ENCODE peak calls at places on chromosome 6, in six cellular contexts. One of them, this sample, is unnamed. For H3K27me3, the result is how much of the 10 kb centered on the place peaks cover.

GRCh38 chr6:70210462-70210861 is 92.4 kb downstream of the COL9A1 start:
- DNase-seq in body of pancreas: no peak
- DNase-seq in brain microvascular endothelial cell: no peak
- DNase-seq in right atrium auricular region: no peak
- DNase-seq in CD4-positive, alpha-beta memory T cell: no peak
- DNase-seq in SJCRH30: no peak
- DNase-seq in this sample: no peak

GRCh38 chr6:169896826-169897456 is 145.5 kb downstream of the ERMARD start:
- DNase-seq in SJCRH30: no peak
- DNase-seq in right atrium auricular region: peak
- DNase-seq in body of pancreas: no peak
- DNase-seq in brain microvascular endothelial cell: no peak
- DNase-seq in CD4-positive, alpha-beta memory T cell: no peak
- DNase-seq in this sample: no peak

GRCh38 chr6:40661726-40662125 is 74.6 kb upstream of the LRFN2 start:
- DNase-seq in brain microvascular endothelial cell: no peak
- DNase-seq in right atrium auricular region: no peak
- DNase-seq in SJCRH30: peak
- DNase-seq in body of pancreas: no peak
- DNase-seq in CD4-positive, alpha-beta memory T cell: no peak
- DNase-seq in this sample: no peak

GRCh38 chr6:1908784-1909183 is 299.1 kb downstream of the FOXC1 start:
- DNase-seq in brain microvascular endothelial cell: no peak
- DNase-seq in CD4-positive, alpha-beta memory T cell: no peak
- DNase-seq in SJCRH30: no peak
- DNase-seq in right atrium auricular region: no peak
- DNase-seq in body of pancreas: no peak
- DNase-seq in this sample: no peak

GRCh38 chr6:7953753-7954152 is 43.2 kb upstream of the TXNDC5 start:
- DNase-seq in CD4-positive, alpha-beta memory T cell: no peak
- DNase-seq in body of pancreas: no peak
- DNase-seq in brain microvascular endothelial cell: no peak
- DNase-seq in right atrium auricular region: no peak
- DNase-seq in SJCRH30: no peak
- DNase-seq in this sample: no peak

GRCh38 chr6:137689377-137689776 is 177.7 kb upstream of the TNFAIP3 start:
- DNase-seq in CD4-positive, alpha-beta memory T cell: no peak
- DNase-seq in brain microvascular endothelial cell: no peak
- DNase-seq in SJCRH30: no peak
- DNase-seq in body of pancreas: no peak
- DNase-seq in right atrium auricular region: no peak
- DNase-seq in this sample: no peak

GRCh38 chr6:79047072-79047471 is 31.0 kb downstream of the PHIP start:
- DNase-seq in CD4-positive, alpha-beta memory T cell: no peak
- DNase-seq in brain microvascular endothelial cell: no peak
- DNase-seq in right atrium auricular region: no peak
- DNase-seq in SJCRH30: no peak
- DNase-seq in body of pancreas: no peak
- DNase-seq in this sample: no peak

GRCh38 chr6:111683749-111684267 is 78.1 kb upstream of the TRAF3IP2 start:
- DNase-seq in right atrium auricular region: peak
- DNase-seq in brain microvascular endothelial cell: peak
- DNase-seq in body of pancreas: no peak
- DNase-seq in SJCRH30: no peak
- DNase-seq in CD4-positive, alpha-beta memory T cell: peak
- DNase-seq in this sample: no peak

GRCh38 chr6:75307364-75308004 is 22.9 kb upstream of the TMEM30A start:
- DNase-seq in right atrium auricular region: no peak
- DNase-seq in CD4-positive, alpha-beta memory T cell: no peak
- DNase-seq in body of pancreas: no peak
- DNase-seq in SJCRH30: no peak
- DNase-seq in brain microvascular endothelial cell: no peak
- DNase-seq in this sample: no peak

GRCh38 chr6:129497591-129498555 is 212.1 kb downstream of the ARHGAP18 start:
- DNase-seq in SJCRH30: no peak
- DNase-seq in brain microvascular endothelial cell: no peak
- DNase-seq in CD4-positive, alpha-beta memory T cell: no peak
- DNase-seq in right atrium auricular region: no peak
- DNase-seq in body of pancreas: no peak
- DNase-seq in this sample: no peak

GRCh38 chr6:162864901-162865300 is 137.1 kb downstream of the PACRG start:
- DNase-seq in SJCRH30: no peak
- DNase-seq in right atrium auricular region: no peak
- DNase-seq in brain microvascular endothelial cell: no peak
- DNase-seq in CD4-positive, alpha-beta memory T cell: no peak
- DNase-seq in body of pancreas: no peak
- DNase-seq in this sample: no peak

DNA sequence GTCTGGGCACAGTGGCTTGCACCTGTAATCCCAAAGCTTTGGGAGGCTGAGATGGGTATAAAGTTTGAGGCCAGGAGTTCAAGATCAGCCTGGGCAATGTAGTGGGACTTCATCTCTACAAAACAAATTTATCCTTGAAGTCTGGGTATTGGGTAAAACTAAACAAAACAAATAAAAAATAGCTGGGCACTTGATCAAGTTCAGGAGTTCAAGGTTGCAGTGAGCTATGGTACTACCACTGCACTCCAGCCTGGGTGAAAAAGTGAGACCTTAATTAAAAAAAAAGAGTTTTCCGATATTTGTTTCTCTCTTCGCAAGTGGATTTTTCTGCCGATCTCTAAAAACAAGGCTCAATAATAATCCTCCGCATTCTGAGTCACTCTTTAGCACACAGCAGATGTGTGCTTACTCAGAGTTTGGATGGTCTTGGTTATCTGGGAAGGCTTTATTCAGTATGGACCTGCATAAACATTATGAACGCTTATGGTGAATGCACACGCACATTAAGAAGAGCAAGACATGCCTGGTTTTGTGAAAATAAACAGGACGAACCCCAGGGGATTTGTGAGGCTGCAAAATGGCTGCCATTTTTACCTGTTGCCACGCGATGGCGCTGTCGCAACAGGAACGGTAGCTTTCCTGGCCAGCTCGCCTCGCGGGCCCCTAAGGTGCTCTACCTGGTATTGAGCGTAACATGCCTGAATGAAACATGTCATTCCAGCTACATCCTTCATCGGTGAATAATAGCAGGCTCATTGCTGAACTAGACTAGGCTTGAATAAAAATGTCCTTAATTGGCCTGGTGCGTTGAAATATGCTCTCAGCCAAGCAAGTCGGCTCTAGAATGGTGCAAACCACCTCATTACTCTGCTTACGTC is 6.0 kb downstream of the OPN5 start:
- DNase-seq in right atrium auricular region: no peak
- DNase-seq in CD4-positive, alpha-beta memory T cell: peak
- DNase-seq in body of pancreas: peak
- DNase-seq in SJCRH30: peak
- DNase-seq in brain microvascular endothelial cell: peak
- DNase-seq in this sample: peak
- H3K4me3 ChIP-seq in right atrium auricular region: no peak
- H3K4me3 ChIP-seq in CD4-positive, alpha-beta memory T cell: no peak
- H3K4me3 ChIP-seq in body of pancreas: no peak
- H3K4me3 ChIP-seq in SJCRH30: no peak
- H3K4me3 ChIP-seq in brain microvascular endothelial cell: no peak
- H3K4me3 ChIP-seq in this sample: no peak

GRCh38 chr6:37700266-37700973 is 2.7 kb upstream of the MDGA1 start:
- DNase-seq in SJCRH30: no peak
- DNase-seq in CD4-positive, alpha-beta memory T cell: no peak
- DNase-seq in right atrium auricular region: no peak
- DNase-seq in body of pancreas: no peak
- DNase-seq in brain microvascular endothelial cell: no peak
- DNase-seq in this sample: no peak
- H3K27me3 ChIP-seq in SJCRH30: under half
- H3K27me3 ChIP-seq in CD4-positive, alpha-beta memory T cell: under half
- H3K27me3 ChIP-seq in right atrium auricular region: under half
- H3K27me3 ChIP-seq in body of pancreas: under half
- H3K27me3 ChIP-seq in brain microvascular endothelial cell: under half
- H3K27me3 ChIP-seq in this sample: under half

DNA sequence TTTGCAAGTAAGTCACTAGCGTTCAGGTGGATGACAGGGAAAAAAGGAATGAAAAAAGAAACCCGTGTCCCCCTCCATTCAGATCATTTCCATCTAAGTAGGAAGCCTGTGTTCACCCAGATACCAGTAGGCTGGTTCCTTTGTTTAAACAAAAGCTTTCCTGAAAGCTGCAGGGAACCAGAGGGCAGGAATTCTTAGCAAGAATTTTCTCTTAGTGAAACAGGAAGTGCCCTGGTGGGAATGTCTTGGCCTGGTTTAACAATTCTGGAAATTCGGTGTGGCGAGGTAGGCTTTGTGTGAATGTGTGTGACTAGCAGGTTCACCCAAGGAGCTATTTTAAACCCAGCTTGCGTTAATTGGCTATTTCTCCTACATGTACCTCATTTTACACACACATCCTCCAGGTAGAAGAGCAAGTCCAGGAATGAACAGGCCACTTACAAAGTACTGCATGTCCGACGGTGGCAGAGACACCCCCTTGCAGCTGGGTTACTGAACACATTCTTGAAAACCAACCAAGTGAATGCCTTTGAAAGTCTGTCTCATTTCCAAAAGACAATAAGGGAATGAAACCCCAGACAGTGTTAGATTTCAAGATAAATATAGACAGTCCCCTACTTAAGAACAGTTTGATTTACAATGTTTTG is 64.7 kb downstream of the GFOD1 start:
- DNase-seq in SJCRH30: no peak
- DNase-seq in CD4-positive, alpha-beta memory T cell: no peak
- DNase-seq in brain microvascular endothelial cell: peak
- DNase-seq in right atrium auricular region: no peak
- DNase-seq in body of pancreas: no peak
- DNase-seq in this sample: no peak
- H3K4me3 ChIP-seq in SJCRH30: no peak
- H3K4me3 ChIP-seq in CD4-positive, alpha-beta memory T cell: no peak
- H3K4me3 ChIP-seq in brain microvascular endothelial cell: no peak
- H3K4me3 ChIP-seq in right atrium auricular region: no peak
- H3K4me3 ChIP-seq in body of pancreas: no peak
- H3K4me3 ChIP-seq in this sample: no peak

GRCh38 chr6:47265971-47266370 is 43.7 kb downstream of the TNFRSF21 start:
- DNase-seq in SJCRH30: no peak
- DNase-seq in right atrium auricular region: no peak
- DNase-seq in brain microvascular endothelial cell: no peak
- DNase-seq in body of pancreas: no peak
- DNase-seq in CD4-positive, alpha-beta memory T cell: no peak
- DNase-seq in this sample: no peak
- H3K27me3 ChIP-seq in SJCRH30: under half
- H3K27me3 ChIP-seq in right atrium auricular region: under half
- H3K27me3 ChIP-seq in brain microvascular endothelial cell: under half
- H3K27me3 ChIP-seq in body of pancreas: under half
- H3K27me3 ChIP-seq in CD4-positive, alpha-beta memory T cell: under half
- H3K27me3 ChIP-seq in this sample: under half

DNA sequence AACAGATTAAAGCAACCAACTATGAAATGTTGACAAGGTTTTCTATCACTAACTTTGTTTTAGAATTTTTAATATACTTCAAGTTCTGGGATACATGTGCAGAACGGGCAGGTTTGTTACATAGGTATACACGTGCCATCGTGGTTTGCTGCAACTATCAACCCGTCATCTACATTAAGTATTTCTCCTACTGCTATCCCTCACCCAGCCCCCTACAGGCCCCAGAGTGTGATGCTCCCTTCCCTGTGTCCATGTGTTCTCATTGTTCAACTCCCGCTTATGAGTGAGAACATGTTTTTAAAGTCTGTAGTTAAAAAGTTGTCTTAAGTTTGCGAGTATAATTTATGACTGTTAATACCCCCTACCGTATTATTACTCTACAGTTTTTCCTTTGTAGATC is 844.3 kb upstream of the MANEA start:
- DNase-seq in right atrium auricular region: no peak
- DNase-seq in SJCRH30: no peak
- DNase-seq in body of pancreas: no peak
- DNase-seq in brain microvascular endothelial cell: no peak
- DNase-seq in CD4-positive, alpha-beta memory T cell: no peak
- DNase-seq in this sample: no peak
- H3K4me3 ChIP-seq in right atrium auricular region: no peak
- H3K4me3 ChIP-seq in SJCRH30: no peak
- H3K4me3 ChIP-seq in body of pancreas: no peak
- H3K4me3 ChIP-seq in brain microvascular endothelial cell: no peak
- H3K4me3 ChIP-seq in CD4-positive, alpha-beta memory T cell: no peak
- H3K4me3 ChIP-seq in this sample: no peak

GRCh38 chr6:31114540-31114876 is at the start of gene PSORS1C1:
- DNase-seq in right atrium auricular region: peak
- DNase-seq in SJCRH30: peak
- DNase-seq in brain microvascular endothelial cell: peak
- DNase-seq in CD4-positive, alpha-beta memory T cell: no peak
- DNase-seq in body of pancreas: peak
- DNase-seq in this sample: peak
- H3K27me3 ChIP-seq in right atrium auricular region: under half
- H3K27me3 ChIP-seq in SJCRH30: under half
- H3K27me3 ChIP-seq in brain microvascular endothelial cell: under half
- H3K27me3 ChIP-seq in CD4-positive, alpha-beta memory T cell: under half
- H3K27me3 ChIP-seq in body of pancreas: under half
- H3K27me3 ChIP-seq in this sample: under half